ENCODE peak calls at places on chromosomes 7 and 10, in ten cellular contexts. L is T-helper 1 cell; T is CD4-positive, alpha-beta T cell; J is NAMALWA; W is mucosa of gallbladder; B is activated CD8-positive, alpha-beta T cell treated with anti-CD3 and anti-CD28 coated beads for 36 hours; P is globus pallidus; C is fibroblast of the aortic adventitia; Z is mesendoderm; E is NCI-H2029. K is an unnamed sample.

GRCh38 chr10:70482982-70483760 is 4.6 kb downstream of the PALD1 start:
- DNase-seq in Z (no peak), P (no peak), W (no peak), C (no peak), J (no peak), T (no peak), B (no peak), E (no peak), L (no peak), K (no peak)

GRCh38 chr10:97759981-97760345 is 11.8 kb downstream of the SFRP5 start:
- DNase-seq in W (no peak), T (no peak), C (no peak), L (no peak), E (no peak), P (no peak), B (no peak), J (no peak), Z (no peak), K (no peak)

GRCh38 chr7:80284848-80285247 is 150.2 kb downstream of the GNAI1 start:
- DNase-seq in T (no peak), W (no peak), L (no peak), J (no peak), P (no peak), Z (no peak), C (peak; percentile 80), B (no peak), E (no peak), K (no peak)

GRCh38 chr7:47710201-47710935 is 128.5 kb upstream of the TNS3 start:
- DNase-seq in C (peak; percentile 75), P (no peak), W (no peak), E (no peak), Z (no peak), J (no peak), T (no peak), B (no peak), L (no peak), K (no peak)

GRCh38 chr10:119395287-119396007 is 147.1 kb downstream of the RGS10 start:
- DNase-seq in B (no peak), Z (peak; percentile 24), L (no peak), T (no peak), C (peak; percentile 21), W (peak; percentile 31), J (peak; percentile 30), E (no peak), P (peak; percentile 48), K (no peak)

GRCh38 chr10:8050561-8051108 is 3.9 kb upstream of the GATA3 start:
- DNase-seq in W (no peak), C (peak; percentile 34), P (no peak), Z (peak; percentile 89), T (no peak), L (no peak), B (peak; percentile 58), E (no peak), J (no peak), K (no peak)

GRCh38 chr10:122503886-122504285 is 42.5 kb downstream of the HTRA1 start:
- DNase-seq in P (no peak), C (no peak), W (no peak), Z (no peak), B (no peak), E (no peak), L (no peak), T (no peak), J (no peak), K (no peak)

GRCh38 chr7:135200824-135201331 is 10.4 kb downstream of the WDR91 start:
- DNase-seq in P (no peak), Z (no peak), B (no peak), E (no peak), C (no peak), T (no peak), W (no peak), J (no peak), L (no peak), K (no peak)

GRCh38 chr10:68153473-68154210 is 44.4 kb downstream of the MYPN start:
- DNase-seq in E (peak; percentile 60), Z (peak; percentile 99), C (peak; percentile 97), P (peak; percentile 71), L (no peak), B (peak; percentile 13), T (no peak), W (peak; percentile 65), J (peak; percentile 17), K (no peak)

GRCh38 chr10:55485827-55486226 is 684.8 kb upstream of the PCDH15 start:
- DNase-seq in E (no peak), P (no peak), Z (no peak), J (no peak), L (no peak), B (no peak), T (no peak), W (no peak), C (no peak), K (no peak)

GRCh38 chr7:103539875-103540274 is 93.9 kb upstream of the SLC26A5 start:
- DNase-seq in E (no peak), Z (no peak), P (no peak), J (no peak), W (no peak), L (no peak), T (no peak), B (no peak), C (no peak), K (no peak)

GRCh38 chr10:122782911-122783310 is 62.7 kb downstream of the CUZD1 start:
- DNase-seq in C (no peak), P (peak; percentile 78), B (no peak), J (no peak), W (no peak), L (no peak), Z (no peak), E (no peak), T (no peak), K (no peak)

GRCh38 chr10:76998451-76998850 is 639.2 kb downstream of the KCNMA1 start:
- DNase-seq in E (no peak), Z (no peak), W (no peak), J (no peak), C (peak; percentile 26), T (no peak), L (no peak), P (no peak), B (no peak), K (no peak)

GRCh38 chr10:58781873-58782488 is 269.3 kb downstream of the BICC1 start:
- DNase-seq in C (peak; percentile 72), T (no peak), Z (peak; percentile 55), J (peak; percentile 73), L (peak; percentile 13), P (peak; percentile 68), W (no peak), E (peak; percentile 17), B (no peak), K (no peak)

GRCh38 chr7:65820287-65820950 is 52.5 kb upstream of the VKORC1L1 start:
- DNase-seq in E (no peak), L (no peak), T (no peak), Z (peak; percentile 80), W (no peak), B (peak; percentile 22), P (no peak), J (no peak), C (no peak), K (no peak)

GRCh38 chr10:114996542-114996941 is 58.5 kb downstream of the TRUB1 start:
- DNase-seq in P (no peak), B (no peak), Z (no peak), C (no peak), E (no peak), W (no peak), J (no peak), L (no peak), T (no peak), K (no peak)

GRCh38 chr10:22321831-22322662 is 1.1 kb downstream of the BMI1 start:
- DNase-seq in C (no peak), L (no peak), W (no peak), J (peak; percentile 46), P (no peak), B (no peak), T (no peak), E (no peak), Z (no peak), K (peak; percentile 22)

GRCh38 chr10:77631241-77631640 is 6.4 kb downstream of the KCNMA1 start:
- DNase-seq in L (no peak), Z (no peak), B (no peak), C (no peak), E (no peak), T (no peak), P (peak; percentile 47), W (no peak), J (no peak), K (no peak)

GRCh38 chr7:26340476-26341018 is 48.9 kb downstream of the SNX10 start:
- DNase-seq in L (no peak), B (no peak), E (no peak), C (no peak), W (no peak), J (no peak), Z (no peak), T (no peak), P (no peak), K (no peak)

GRCh38 chr10:98380493-98381339 is 34.3 kb downstream of the PYROXD2 start:
- DNase-seq in Z (peak; percentile 91), B (no peak), W (no peak), J (no peak), E (no peak), L (no peak), T (no peak), P (no peak), C (no peak), K (no peak)

GRCh38 chr10:72039377-72039776 is 49.0 kb downstream of the SPOCK2 start:
- DNase-seq in Z (no peak), P (no peak), W (no peak), T (no peak), L (no peak), E (no peak), B (no peak), C (no peak), J (no peak), K (no peak)

GRCh38 chr7:127809285-127809702 is 157.3 kb downstream of the SND1 start:
- DNase-seq in C (peak; percentile 42), J (peak; percentile 15), W (no peak), E (no peak), T (no peak), B (no peak), L (no peak), Z (no peak), P (no peak), K (no peak)

GRCh38 chr10:122553341-122553740 is 7.2 kb upstream of the DMBT1 start:
- DNase-seq in T (no peak), E (no peak), P (no peak), L (no peak), Z (no peak), J (no peak), B (no peak), W (no peak), C (no peak), K (peak; percentile 64)

GRCh38 chr7:129923709-129924108 is 29.1 kb downstream of the UBE2H start:
- DNase-seq in B (no peak), W (no peak), C (peak; percentile 90), P (no peak), Z (no peak), E (no peak), L (peak; percentile 3), J (no peak), T (no peak), K (no peak)

GRCh38 chr10:120691623-120692022 is 159.5 kb upstream of the WDR11 start:
- DNase-seq in P (no peak), Z (no peak), L (no peak), B (no peak), T (no peak), W (no peak), J (peak; percentile 1), E (no peak), C (no peak), K (no peak)

GRCh38 chr7:80288175-80289122 is 153.8 kb downstream of the GNAI1 start:
- DNase-seq in E (no peak), Z (peak; percentile 83), P (peak; percentile 49), B (peak; percentile 4), T (no peak), L (no peak), W (no peak), C (peak; percentile 13), J (no peak), K (no peak)

K was measured in lower leg skin.